ENCODE peak calls at places on chromosome 2, in eight cellular contexts. C is activated CD4-positive, CD25-positive, alpha-beta regulatory T cell; N is IMR-90; M is hepatocyte; R is T-helper 17 cell; G is kidney epithelial cell; A is NCI-H2081; W is cortex of kidney. L is an unnamed sample.
A peak's percentile ranks its signal among the peaks of the same experiment; 100 is the strongest.

GRCh38 chr2:10721344-10722251 is at the start of gene ATP6V1C2:
- DNase-seq in C (no peak), N (no peak), M (peak; percentile 65), R (no peak), G (no peak), A (peak; percentile 66), W (no peak), L (no peak)

GRCh38 chr2:174686430-174686829 is 77.8 kb downstream of the CHRNA1 start:
- DNase-seq in C (no peak), N (no peak), M (no peak), R (no peak), G (no peak), A (no peak), W (no peak), L (no peak)

GRCh38 chr2:80242355-80242910 is 62.1 kb downstream of the LRRTM1 start:
- DNase-seq in C (no peak), N (no peak), M (no peak), R (no peak), G (no peak), A (peak; percentile 78), W (no peak), L (no peak)

GRCh38 chr2:230893338-230893737 is 28.6 kb downstream of the ITM2C start:
- DNase-seq in C (no peak), N (no peak), M (no peak), R (no peak), G (no peak), A (no peak), W (no peak), L (no peak)

GRCh38 chr2:44638649-44639048 is 276.9 kb downstream of the CAMKMT start:
- DNase-seq in C (no peak), N (no peak), M (no peak), R (no peak), G (no peak), A (peak; percentile 28), W (no peak), L (no peak)

GRCh38 chr2:109144271-109144670 is 15.3 kb downstream of the SH3RF3 start:
- DNase-seq in C (no peak), N (no peak), M (no peak), R (no peak), G (no peak), A (peak; percentile 51), W (no peak), L (peak; percentile 22)

GRCh38 chr2:73987109-73987947 is 2.6 kb downstream of the TET3 start:
- DNase-seq in C (no peak), N (peak; percentile 62), M (peak; percentile 68), R (peak; percentile 20), G (no peak), A (peak; percentile 22), W (no peak), L (no peak)

GRCh38 chr2:227479865-227480475 is 8.0 kb downstream of the AGFG1 start:
- DNase-seq in C (no peak), N (peak; percentile 58), M (no peak), R (no peak), G (no peak), A (no peak), W (no peak), L (no peak)

GRCh38 chr2:208025814-208026184 is 472 bp upstream of the PLEKHM3 start:
- DNase-seq in C (no peak), N (no peak), M (no peak), R (no peak), G (no peak), A (peak; percentile 43), W (no peak), L (peak; percentile 34)

GRCh38 chr2:184599054-184599874 is 935 bp downstream of the ZNF804A start:
- DNase-seq in C (no peak), N (peak; percentile 34), M (no peak), R (no peak), G (no peak), A (peak; percentile 34), W (no peak), L (no peak)

GRCh38 chr2:12700989-12701388 is 15.7 kb upstream of the TRIB2 start:
- DNase-seq in C (no peak), N (peak; percentile 52), M (no peak), R (no peak), G (no peak), A (no peak), W (no peak), L (no peak)